ENCODE peak calls at places on chromosomes 16 and 17, in nine cellular contexts. S, E, P, Q, I, C, R, B and N are unnamed samples.

GRCh38 chr16:23706439-23706838 is 6.6 kb downstream of the ERN2 start:
- DNase-seq in P (no peak), S (no peak), E (no peak), R (no peak), Q (no peak), C (no peak), I (no peak), B (no peak), N (no peak)

GRCh38 chr16:28597692-28598261 is 927 bp upstream of the SULT1A2 start:
- DNase-seq in Q (no peak), E (no peak), I (no peak), R (no peak), P (no peak), S (no peak), C (peak; percentile 82), B (no peak), N (no peak)

GRCh38 chr17:13561606-13562270 is 40.0 kb downstream of the HS3ST3A1 start:
- DNase-seq in I (no peak), P (peak; percentile 52), R (peak; percentile 98), S (no peak), B (no peak), Q (no peak), C (no peak), E (no peak), N (no peak)

GRCh38 chr17:17636456-17636855 is 44.8 kb upstream of the RAI1 start:
- DNase-seq in B (no peak), R (peak; percentile 18), C (no peak), Q (no peak), I (no peak), E (no peak), P (no peak), S (no peak), N (peak; percentile 48)

GRCh38 chr17:8332128-8332527 is 7.5 kb upstream of the ODF4 start:
- DNase-seq in Q (no peak), R (no peak), S (no peak), I (no peak), C (no peak), E (no peak), B (no peak), P (no peak), N (no peak)

GRCh38 chr17:44920565-44920940 is 5.3 kb upstream of the GFAP start:
- DNase-seq in R (no peak), C (no peak), P (no peak), Q (no peak), B (no peak), E (no peak), I (no peak), S (peak; percentile 51), N (no peak)

GRCh38 chr16:8622315-8622656 is 788 bp downstream of the METTL22 start:
- DNase-seq in C (no peak), Q (no peak), E (no peak), B (no peak), P (no peak), S (no peak), I (no peak), R (no peak), N (no peak)

GRCh38 chr17:59840329-59840907 is 52.3 kb downstream of the TUBD1 start:
- DNase-seq in E (no peak), S (no peak), C (no peak), R (peak; percentile 35), Q (no peak), B (no peak), I (no peak), P (no peak), N (no peak)

GRCh38 chr16:80105160-80105559 is 435.6 kb upstream of the DYNLRB2 start:
- DNase-seq in R (peak; percentile 74), Q (peak; percentile 43), I (no peak), S (no peak), C (no peak), E (no peak), P (no peak), B (no peak), N (no peak)

GRCh38 chr16:8720967-8721692 is 46.7 kb downstream of the ABAT start:
- DNase-seq in R (no peak), I (no peak), Q (no peak), E (no peak), C (no peak), P (no peak), S (no peak), B (no peak), N (no peak)

GRCh38 chr16:66222756-66223155 is 143.7 kb upstream of the CDH5 start:
- DNase-seq in B (no peak), I (no peak), E (no peak), S (no peak), R (no peak), C (no peak), Q (no peak), P (no peak), N (no peak)

GRCh38 chr17:43900183-43900857 is 7.0 kb downstream of the MPP2 start:
- DNase-seq in P (peak; percentile 100), B (peak; percentile 87), Q (peak; percentile 75), R (peak; percentile 74), I (peak; percentile 89), E (peak; percentile 72), S (peak; percentile 97), C (peak; percentile 95), N (peak; percentile 95)

DNA sequence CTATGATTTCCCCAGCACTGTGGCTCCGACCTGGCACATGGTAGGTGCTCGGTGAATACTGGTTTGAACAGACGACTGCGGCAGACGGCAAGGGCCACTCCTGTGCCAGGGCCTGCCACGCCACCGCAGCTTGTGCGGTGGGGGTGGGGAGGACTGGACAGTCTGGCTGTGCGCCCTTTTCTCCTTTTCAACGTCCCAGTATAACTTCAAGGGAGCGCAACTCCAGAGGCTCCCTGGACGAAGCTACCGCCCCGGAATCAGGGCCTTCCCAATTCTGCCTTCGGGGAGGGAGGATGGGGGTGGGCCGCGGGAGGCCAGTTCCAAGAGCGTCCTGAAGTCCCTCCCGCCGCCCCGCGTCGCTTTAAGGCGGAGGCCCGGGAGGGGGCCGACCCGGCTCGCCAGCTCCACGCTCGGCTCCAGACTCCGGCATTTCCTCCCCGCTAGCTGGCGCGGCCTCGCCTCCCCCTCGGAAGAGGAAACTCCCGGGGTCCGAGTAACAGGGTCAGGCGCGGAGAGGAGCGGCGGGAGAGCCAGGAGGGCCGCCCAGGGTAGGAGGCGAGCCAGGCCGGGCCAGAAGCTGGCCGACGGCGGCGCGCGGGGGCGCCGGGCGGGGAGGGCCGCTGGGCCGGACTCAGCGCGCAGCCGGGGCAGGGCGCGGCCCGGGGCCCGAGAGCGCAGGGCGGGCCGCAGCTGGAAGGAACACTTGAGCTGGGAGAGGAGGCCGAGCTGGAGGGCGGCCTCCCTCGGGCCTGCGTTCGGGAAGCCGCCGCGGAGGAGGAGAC is at the start of gene ITPRIPL2:
- DNase-seq in I (peak; percentile 90), Q (peak; percentile 85), P (peak; percentile 85), S (peak; percentile 96), R (peak; percentile 91), C (peak; percentile 71), E (peak; percentile 86), B (peak; percentile 93), N (peak; percentile 96)
- H3K4me1 ChIP-seq in I (peaks cover 47% of the 10 kb centered on the region), Q (peaks cover 8% of the 10 kb centered on the region), P (peaks cover 70% of the 10 kb centered on the region), S (no peaks in the 10 kb centered on the region), R (peaks cover 28% of the 10 kb centered on the region), C (no peaks in the 10 kb centered on the region), E (no peaks in the 10 kb centered on the region), B (peaks cover 61% of the 10 kb centered on the region), N (peaks cover 40% of the 10 kb centered on the region)

GRCh38 chr16:27430512-27430911 is 28.5 kb downstream of the IL21R start:
- DNase-seq in S (no peak), B (no peak), R (no peak), Q (no peak), I (no peak), P (no peak), E (no peak), C (no peak), N (no peak)

GRCh38 chr16:27429981-27430441 is 28.0 kb downstream of the IL21R start:
- DNase-seq in Q (no peak), C (no peak), P (no peak), B (no peak), R (no peak), E (no peak), I (no peak), S (peak; percentile 71), N (no peak)

GRCh38 chr16:27430923-27431484 is 29.0 kb downstream of the IL21R start:
- DNase-seq in S (peak; percentile 42), R (peak; percentile 42), Q (no peak), P (no peak), C (no peak), I (no peak), B (no peak), E (no peak), N (no peak)

GRCh38 chr16:27428035-27428785 is 26.2 kb downstream of the IL21R start:
- DNase-seq in E (no peak), Q (no peak), C (no peak), B (no peak), R (no peak), S (peak; percentile 34), I (no peak), P (no peak), N (no peak)

GRCh38 chr16:27429330-27429871 is 27.4 kb downstream of the IL21R start:
- DNase-seq in E (no peak), B (no peak), R (no peak), P (no peak), Q (no peak), S (no peak), C (no peak), I (no peak), N (no peak)
- H3K4me1 ChIP-seq in E (no peaks in the 10 kb centered on the region), B (no peaks in the 10 kb centered on the region), R (peaks cover 6% of the 10 kb centered on the region), P (peaks cover 2% of the 10 kb centered on the region), Q (no peaks in the 10 kb centered on the region), S (no peaks in the 10 kb centered on the region), C (no peaks in the 10 kb centered on the region), I (no peaks in the 10 kb centered on the region), N (peaks cover 14% of the 10 kb centered on the region)

GRCh38 chr17:65553009-65553645 is 8.3 kb downstream of the AXIN2 start:
- DNase-seq in E (no peak), R (peak; percentile 91), C (no peak), B (no peak), I (peak; percentile 13), P (no peak), Q (no peak), S (no peak), N (peak; percentile 84)

GRCh38 chr17:65556910-65557348 is 4.5 kb downstream of the AXIN2 start:
- DNase-seq in S (no peak), I (no peak), Q (no peak), E (no peak), R (no peak), P (no peak), B (no peak), C (no peak), N (no peak)

GRCh38 chr17:65553646-65554567 is 7.5 kb downstream of the AXIN2 start:
- DNase-seq in Q (no peak), I (peak; percentile 45), S (no peak), B (no peak), R (no peak), E (peak; percentile 50), C (no peak), P (no peak), N (peak; percentile 77)

GRCh38 chr17:65556014-65556909 is 5.2 kb downstream of the AXIN2 start:
- DNase-seq in I (peak; percentile 95), C (peak; percentile 92), R (peak; percentile 46), S (peak; percentile 95), P (peak; percentile 69), B (peak; percentile 75), E (peak; percentile 82), Q (peak; percentile 79), N (peak; percentile 78)

GRCh38 chr17:65554568-65555223 is 6.8 kb downstream of the AXIN2 start:
- DNase-seq in B (peak; percentile 61), P (no peak), I (peak; percentile 57), S (no peak), R (peak; percentile 58), C (peak; percentile 49), E (no peak), Q (peak; percentile 30), N (no peak)
- H3K4me1 ChIP-seq in B (no peaks in the 10 kb centered on the region), P (peaks cover 31% of the 10 kb centered on the region), I (peaks cover 43% of the 10 kb centered on the region), S (peaks cover 2% of the 10 kb centered on the region), R (peaks cover 30% of the 10 kb centered on the region), C (peaks cover 36% of the 10 kb centered on the region), E (no peaks in the 10 kb centered on the region), Q (peaks cover 9% of the 10 kb centered on the region), N (peaks cover 36% of the 10 kb centered on the region)

GRCh38 chr17:42509409-42509808 is 26.6 kb upstream of the NAGLU start:
- DNase-seq in R (no peak), B (no peak), Q (peak; percentile 76), P (no peak), C (no peak), S (peak; percentile 5), E (no peak), I (peak; percentile 65), N (no peak)
- H3K4me1 ChIP-seq in R (peaks cover 3% of the 10 kb centered on the region), B (peaks cover 21% of the 10 kb centered on the region), Q (peaks cover 8% of the 10 kb centered on the region), P (no peaks in the 10 kb centered on the region), C (peaks cover 18% of the 10 kb centered on the region), S (no peaks in the 10 kb centered on the region), E (no peaks in the 10 kb centered on the region), I (peaks cover 8% of the 10 kb centered on the region), N (peaks cover 26% of the 10 kb centered on the region)